ENCODE peak calls at places on chromosomes 7 and 10, in nine cellular contexts. One of them, this sample, is unnamed.

GRCh38 chr7:70630647-70631457 is 501.1 kb upstream of the GALNT17 start:
- DNase-seq in ovary: peak
- DNase-seq in lower lobe of right lung: no peak
- DNase-seq in GM13976: no peak
- DNase-seq in cardiac muscle cell: peak
- DNase-seq in BJ: no peak
- DNase-seq in MCF 10A: no peak
- DNase-seq in OCI-LY7: no peak
- DNase-seq in astrocyte of the spinal cord: peak
- DNase-seq in this sample: no peak

GRCh38 chr10:63699785-63700184 is 178.6 kb downstream of the REEP3 start:
- DNase-seq in OCI-LY7: no peak
- DNase-seq in ovary: peak
- DNase-seq in cardiac muscle cell: peak
- DNase-seq in astrocyte of the spinal cord: no peak
- DNase-seq in GM13976: no peak
- DNase-seq in BJ: no peak
- DNase-seq in MCF 10A: peak
- DNase-seq in lower lobe of right lung: no peak
- DNase-seq in this sample: no peak

GRCh38 chr10:133116455-133116854 is 28.7 kb downstream of the ADGRA1 start:
- DNase-seq in MCF 10A: no peak
- DNase-seq in cardiac muscle cell: no peak
- DNase-seq in lower lobe of right lung: no peak
- DNase-seq in ovary: no peak
- DNase-seq in GM13976: no peak
- DNase-seq in astrocyte of the spinal cord: no peak
- DNase-seq in BJ: no peak
- DNase-seq in OCI-LY7: no peak
- DNase-seq in this sample: no peak

GRCh38 chr7:617614-618538 is 98.2 kb upstream of the PDGFA start:
- DNase-seq in BJ: no peak
- DNase-seq in MCF 10A: no peak
- DNase-seq in cardiac muscle cell: no peak
- DNase-seq in astrocyte of the spinal cord: no peak
- DNase-seq in GM13976: no peak
- DNase-seq in OCI-LY7: no peak
- DNase-seq in lower lobe of right lung: no peak
- DNase-seq in ovary: no peak
- DNase-seq in this sample: no peak

GRCh38 chr10:29239569-29240472 is 49.0 kb upstream of the LYZL1 start:
- DNase-seq in GM13976: peak
- DNase-seq in BJ: no peak
- DNase-seq in ovary: no peak
- DNase-seq in MCF 10A: peak
- DNase-seq in OCI-LY7: peak
- DNase-seq in astrocyte of the spinal cord: no peak
- DNase-seq in cardiac muscle cell: peak
- DNase-seq in lower lobe of right lung: no peak
- DNase-seq in this sample: no peak

GRCh38 chr7:12719141-12719919 is 31.9 kb downstream of the ARL4A start:
- DNase-seq in lower lobe of right lung: no peak
- DNase-seq in MCF 10A: peak
- DNase-seq in OCI-LY7: no peak
- DNase-seq in astrocyte of the spinal cord: peak
- DNase-seq in BJ: peak
- DNase-seq in GM13976: no peak
- DNase-seq in cardiac muscle cell: peak
- DNase-seq in ovary: no peak
- DNase-seq in this sample: no peak

GRCh38 chr7:18475488-18475887 is 20.1 kb upstream of the HDAC9 start:
- DNase-seq in astrocyte of the spinal cord: no peak
- DNase-seq in GM13976: no peak
- DNase-seq in MCF 10A: no peak
- DNase-seq in lower lobe of right lung: no peak
- DNase-seq in cardiac muscle cell: no peak
- DNase-seq in OCI-LY7: no peak
- DNase-seq in ovary: no peak
- DNase-seq in BJ: no peak
- DNase-seq in this sample: no peak

GRCh38 chr10:79241990-79242619 is 105.2 kb upstream of the PPIF start:
- DNase-seq in ovary: peak
- DNase-seq in BJ: no peak
- DNase-seq in OCI-LY7: peak
- DNase-seq in MCF 10A: peak
- DNase-seq in lower lobe of right lung: peak
- DNase-seq in GM13976: peak
- DNase-seq in astrocyte of the spinal cord: peak
- DNase-seq in cardiac muscle cell: peak
- DNase-seq in this sample: no peak

GRCh38 chr10:129936266-129936922 is 27.7 kb downstream of the EBF3 start:
- DNase-seq in BJ: no peak
- DNase-seq in OCI-LY7: no peak
- DNase-seq in cardiac muscle cell: no peak
- DNase-seq in astrocyte of the spinal cord: no peak
- DNase-seq in ovary: no peak
- DNase-seq in GM13976: no peak
- DNase-seq in lower lobe of right lung: no peak
- DNase-seq in MCF 10A: no peak
- DNase-seq in this sample: no peak

GRCh38 chr10:1297566-1298301 is 241.5 kb downstream of the WDR37 start:
- DNase-seq in MCF 10A: no peak
- DNase-seq in BJ: no peak
- DNase-seq in cardiac muscle cell: no peak
- DNase-seq in GM13976: no peak
- DNase-seq in ovary: no peak
- DNase-seq in OCI-LY7: peak
- DNase-seq in lower lobe of right lung: no peak
- DNase-seq in astrocyte of the spinal cord: no peak
- DNase-seq in this sample: no peak

GRCh38 chr7:113370910-113371309 is 252.6 kb upstream of the SMIM30 start:
- DNase-seq in GM13976: no peak
- DNase-seq in ovary: no peak
- DNase-seq in BJ: no peak
- DNase-seq in lower lobe of right lung: no peak
- DNase-seq in OCI-LY7: no peak
- DNase-seq in MCF 10A: no peak
- DNase-seq in astrocyte of the spinal cord: peak
- DNase-seq in cardiac muscle cell: no peak
- DNase-seq in this sample: no peak

GRCh38 chr7:113366122-113366521 is 247.8 kb upstream of the SMIM30 start:
- DNase-seq in lower lobe of right lung: no peak
- DNase-seq in GM13976: no peak
- DNase-seq in BJ: no peak
- DNase-seq in MCF 10A: no peak
- DNase-seq in ovary: no peak
- DNase-seq in OCI-LY7: no peak
- DNase-seq in cardiac muscle cell: no peak
- DNase-seq in astrocyte of the spinal cord: no peak
- DNase-seq in this sample: no peak

GRCh38 chr7:113367187-113367586 is 248.8 kb upstream of the SMIM30 start:
- DNase-seq in MCF 10A: no peak
- DNase-seq in lower lobe of right lung: no peak
- DNase-seq in OCI-LY7: no peak
- DNase-seq in cardiac muscle cell: no peak
- DNase-seq in astrocyte of the spinal cord: no peak
- DNase-seq in BJ: no peak
- DNase-seq in ovary: no peak
- DNase-seq in GM13976: no peak
- DNase-seq in this sample: no peak

GRCh38 chr7:113374924-113375323 is 256.6 kb upstream of the SMIM30 start:
- DNase-seq in OCI-LY7: no peak
- DNase-seq in GM13976: no peak
- DNase-seq in cardiac muscle cell: no peak
- DNase-seq in lower lobe of right lung: no peak
- DNase-seq in astrocyte of the spinal cord: no peak
- DNase-seq in MCF 10A: no peak
- DNase-seq in BJ: no peak
- DNase-seq in ovary: no peak
- DNase-seq in this sample: no peak

DNA sequence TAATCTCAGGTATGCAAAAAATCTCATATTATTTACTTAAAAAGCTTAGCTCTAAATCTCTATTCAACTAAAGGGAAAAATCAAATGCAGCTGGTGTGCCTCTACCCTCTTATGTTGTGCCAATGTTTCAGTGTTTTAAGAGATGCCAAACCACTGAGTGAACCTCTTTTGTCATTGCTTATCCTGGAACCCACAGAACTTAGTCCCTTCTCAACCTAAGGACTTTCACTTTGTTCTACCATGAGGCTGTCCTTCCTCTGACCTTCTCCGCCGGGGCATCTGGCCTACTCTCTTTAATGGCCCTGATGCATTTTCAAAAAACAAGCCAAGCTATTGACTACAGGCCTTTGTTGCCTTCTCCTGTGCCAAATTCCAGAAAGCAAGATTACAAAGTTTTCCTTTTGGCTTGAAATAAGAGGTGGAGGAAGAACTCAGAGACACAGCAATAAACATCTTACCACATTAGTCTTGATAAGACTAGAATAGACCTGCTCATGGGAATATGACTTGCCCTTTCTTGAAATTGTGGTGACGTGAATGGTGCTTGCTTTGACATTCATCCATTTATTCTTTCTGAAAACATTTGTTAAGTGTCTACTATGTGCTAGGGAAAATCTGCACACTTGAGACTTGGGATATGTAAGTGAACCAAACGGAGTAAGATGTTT is 253.2 kb upstream of the SMIM30 start:
- DNase-seq in cardiac muscle cell: no peak
- DNase-seq in astrocyte of the spinal cord: peak
- DNase-seq in GM13976: no peak
- DNase-seq in lower lobe of right lung: no peak
- DNase-seq in ovary: peak
- DNase-seq in OCI-LY7: no peak
- DNase-seq in MCF 10A: no peak
- DNase-seq in BJ: no peak
- DNase-seq in this sample: no peak
- TF ChIP-seq CTCF in cardiac muscle cell: no peak
- TF ChIP-seq CTCF in astrocyte of the spinal cord: no peak
- TF ChIP-seq CTCF in GM13976: no peak
- TF ChIP-seq CTCF in lower lobe of right lung: no peak
- TF ChIP-seq CTCF in ovary: no peak
- TF ChIP-seq CTCF in OCI-LY7: no peak
- TF ChIP-seq CTCF in MCF 10A: no peak
- TF ChIP-seq CTCF in BJ: no peak
- TF ChIP-seq CTCF in this sample: no peak

DNA sequence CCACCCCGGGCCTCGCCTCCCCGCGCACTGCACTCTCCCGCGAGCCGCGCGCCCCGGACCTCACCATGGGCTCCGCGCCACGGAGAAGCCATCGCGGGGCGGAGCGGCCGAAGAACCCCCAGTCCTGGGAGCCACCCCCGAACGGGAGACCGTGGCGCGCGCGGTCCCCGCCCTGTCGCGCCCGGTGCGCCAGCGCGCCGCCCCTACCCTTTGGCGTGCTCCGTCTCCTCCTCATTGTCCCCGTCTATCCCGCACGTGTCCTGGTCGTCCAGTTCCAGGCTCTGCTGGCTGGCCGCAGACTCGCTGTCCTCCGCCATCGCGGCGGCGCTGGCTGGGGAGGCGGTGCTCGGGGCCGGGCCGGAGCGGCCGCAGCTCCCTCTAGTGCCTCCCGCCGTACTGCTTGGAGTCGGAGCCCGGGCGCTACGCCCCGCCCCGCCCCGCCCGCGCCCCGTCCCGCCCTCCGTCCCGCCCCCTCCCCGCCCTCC is at the start of gene NMT2:
- DNase-seq in GM13976: no peak
- DNase-seq in ovary: no peak
- DNase-seq in lower lobe of right lung: peak
- DNase-seq in OCI-LY7: peak
- DNase-seq in astrocyte of the spinal cord: no peak
- DNase-seq in MCF 10A: no peak
- DNase-seq in cardiac muscle cell: no peak
- DNase-seq in BJ: no peak
- DNase-seq in this sample: peak
- TF ChIP-seq CTCF in GM13976: peak
- TF ChIP-seq CTCF in ovary: peak
- TF ChIP-seq CTCF in lower lobe of right lung: peak
- TF ChIP-seq CTCF in OCI-LY7: peak
- TF ChIP-seq CTCF in astrocyte of the spinal cord: peak
- TF ChIP-seq CTCF in MCF 10A: peak
- TF ChIP-seq CTCF in cardiac muscle cell: peak
- TF ChIP-seq CTCF in BJ: peak
- TF ChIP-seq CTCF in this sample: peak

GRCh38 chr7:55569269-55569663 is 3.0 kb downstream of the VOPP1 start:
- DNase-seq in GM13976: no peak
- DNase-seq in lower lobe of right lung: no peak
- DNase-seq in BJ: no peak
- DNase-seq in cardiac muscle cell: no peak
- DNase-seq in astrocyte of the spinal cord: no peak
- DNase-seq in MCF 10A: no peak
- DNase-seq in ovary: no peak
- DNase-seq in OCI-LY7: peak
- DNase-seq in this sample: no peak

GRCh38 chr7:55569797-55570196 is 2.5 kb downstream of the VOPP1 start:
- DNase-seq in BJ: no peak
- DNase-seq in MCF 10A: no peak
- DNase-seq in OCI-LY7: peak
- DNase-seq in lower lobe of right lung: no peak
- DNase-seq in ovary: no peak
- DNase-seq in cardiac muscle cell: no peak
- DNase-seq in GM13976: no peak
- DNase-seq in astrocyte of the spinal cord: no peak
- DNase-seq in this sample: no peak

GRCh38 chr7:55567495-55568070 is 4.7 kb downstream of the VOPP1 start:
- DNase-seq in MCF 10A: no peak
- DNase-seq in GM13976: no peak
- DNase-seq in astrocyte of the spinal cord: no peak
- DNase-seq in OCI-LY7: no peak
- DNase-seq in BJ: no peak
- DNase-seq in ovary: no peak
- DNase-seq in lower lobe of right lung: no peak
- DNase-seq in cardiac muscle cell: no peak
- DNase-seq in this sample: no peak

GRCh38 chr7:55570218-55570873 is 2.0 kb downstream of the VOPP1 start:
- DNase-seq in ovary: no peak
- DNase-seq in OCI-LY7: peak
- DNase-seq in cardiac muscle cell: no peak
- DNase-seq in lower lobe of right lung: no peak
- DNase-seq in GM13976: peak
- DNase-seq in MCF 10A: no peak
- DNase-seq in astrocyte of the spinal cord: no peak
- DNase-seq in BJ: no peak
- DNase-seq in this sample: no peak

GRCh38 chr7:55568613-55569268 is 3.6 kb downstream of the VOPP1 start:
- DNase-seq in OCI-LY7: no peak
- DNase-seq in lower lobe of right lung: no peak
- DNase-seq in BJ: no peak
- DNase-seq in cardiac muscle cell: peak
- DNase-seq in MCF 10A: no peak
- DNase-seq in astrocyte of the spinal cord: peak
- DNase-seq in GM13976: no peak
- DNase-seq in ovary: no peak
- DNase-seq in this sample: no peak
- TF ChIP-seq CTCF in OCI-LY7: peak
- TF ChIP-seq CTCF in lower lobe of right lung: no peak
- TF ChIP-seq CTCF in BJ: peak
- TF ChIP-seq CTCF in cardiac muscle cell: peak
- TF ChIP-seq CTCF in MCF 10A: no peak
- TF ChIP-seq CTCF in astrocyte of the spinal cord: peak
- TF ChIP-seq CTCF in GM13976: no peak
- TF ChIP-seq CTCF in ovary: no peak
- TF ChIP-seq CTCF in this sample: no peak

GRCh38 chr10:60591119-60591518 is 187.2 kb upstream of the CDK1 start:
- DNase-seq in OCI-LY7: no peak
- DNase-seq in ovary: no peak
- DNase-seq in BJ: no peak
- DNase-seq in GM13976: no peak
- DNase-seq in astrocyte of the spinal cord: no peak
- DNase-seq in lower lobe of right lung: no peak
- DNase-seq in cardiac muscle cell: no peak
- DNase-seq in MCF 10A: no peak
- DNase-seq in this sample: no peak

GRCh38 chr10:60594476-60595051 is 183.7 kb upstream of the CDK1 start:
- DNase-seq in GM13976: no peak
- DNase-seq in astrocyte of the spinal cord: peak
- DNase-seq in ovary: no peak
- DNase-seq in lower lobe of right lung: no peak
- DNase-seq in cardiac muscle cell: no peak
- DNase-seq in OCI-LY7: no peak
- DNase-seq in BJ: no peak
- DNase-seq in MCF 10A: no peak
- DNase-seq in this sample: no peak
- TF ChIP-seq CTCF in GM13976: no peak
- TF ChIP-seq CTCF in astrocyte of the spinal cord: peak
- TF ChIP-seq CTCF in ovary: no peak
- TF ChIP-seq CTCF in lower lobe of right lung: no peak
- TF ChIP-seq CTCF in cardiac muscle cell: no peak
- TF ChIP-seq CTCF in OCI-LY7: no peak
- TF ChIP-seq CTCF in BJ: no peak
- TF ChIP-seq CTCF in MCF 10A: no peak
- TF ChIP-seq CTCF in this sample: peak

This sample was measured in progenitor cell of endocrine pancreas.